ENCODE peak calls at places on chromosomes 1 and 21, in eight cellular contexts. T is HuH-7; X is ovary; A is lung; O is HFFc6; B is activated naive CD4-positive, alpha-beta T cell treated with anti-CD3 and anti-CD28 coated beads, Interleukin-2, amount 10 ng/mL, durations not matched to agents 7 days and 5 days; R is NCI-H748 treated with DMSO at 0.1 percent for 48 hours; S is left lung. W is an unnamed sample.

GRCh38 chr1:50873458-50874187 is 86.4 kb downstream of the FAF1 start:
- DNase-seq in T (no peak), X (no peak), A (peak; percentile 56), O (peak; percentile 21), B (peak; percentile 76), R (peak; percentile 46), S (no peak), W (peak; percentile 71)

GRCh38 chr1:244065960-244066388 is 14.9 kb downstream of the ZBTB18 start:
- DNase-seq in T (no peak), X (no peak), A (no peak), O (peak; percentile 45), B (no peak), R (no peak), S (no peak), W (no peak)

GRCh38 chr1:239814306-239814881 is 277.3 kb upstream of the FMN2 start:
- DNase-seq in T (no peak), X (no peak), A (no peak), O (peak; percentile 91), B (no peak), R (no peak), S (no peak), W (no peak)

GRCh38 chr1:236880209-236880608 is 85.1 kb downstream of the MTR start:
- DNase-seq in T (no peak), X (no peak), A (no peak), O (no peak), B (no peak), R (no peak), S (no peak), W (no peak)

GRCh38 chr1:40078512-40079333 is 18.3 kb downstream of the PPT1 start:
- DNase-seq in T (peak; percentile 65), X (no peak), A (peak; percentile 52), O (peak; percentile 50), B (peak; percentile 65), R (peak; percentile 98), S (no peak), W (peak; percentile 48)

GRCh38 chr21:36156815-36157670 is at the start of gene DOP1B:
- DNase-seq in T (no peak), X (no peak), A (no peak), O (no peak), B (peak; percentile 69), R (no peak), S (no peak), W (no peak)

GRCh38 chr1:89993541-89993940 is 1.4 kb upstream of the ZNF326 start:
- DNase-seq in T (no peak), X (peak; percentile 41), A (no peak), O (no peak), B (no peak), R (no peak), S (peak; percentile 71), W (no peak)

GRCh38 chr1:96880626-96881025 is 159.0 kb downstream of the PTBP2 start:
- DNase-seq in T (no peak), X (no peak), A (no peak), O (no peak), B (no peak), R (no peak), S (no peak), W (no peak)

GRCh38 chr1:55812281-55812680 is 597.1 kb upstream of the USP24 start:
- DNase-seq in T (no peak), X (no peak), A (no peak), O (no peak), B (no peak), R (no peak), S (no peak), W (no peak)

GRCh38 chr21:44510508-44511218 is 29.3 kb downstream of the KRTAP10-1 start:
- DNase-seq in T (peak; percentile 87), X (peak; percentile 46), A (peak; percentile 54), O (no peak), B (peak; percentile 85), R (peak; percentile 59), S (peak; percentile 91), W (peak; percentile 18)

GRCh38 chr1:17136145-17136544 is 16.9 kb upstream of the PADI2 start:
- DNase-seq in T (no peak), X (no peak), A (no peak), O (no peak), B (no peak), R (no peak), S (no peak), W (no peak)

GRCh38 chr1:231643333-231644237 is 17.0 kb downstream of the DISC1 start:
- DNase-seq in T (no peak), X (no peak), A (no peak), O (no peak), B (no peak), R (no peak), S (no peak), W (no peak)

GRCh38 chr21:45403133-45403824 is 1.7 kb upstream of the COL18A1 start:
- DNase-seq in T (no peak), X (peak; percentile 42), A (no peak), O (no peak), B (no peak), R (no peak), S (peak; percentile 43), W (no peak)

GRCh38 chr1:32759997-32760623 is 57.0 kb downstream of the YARS1 start:
- DNase-seq in T (no peak), X (peak; percentile 96), A (peak; percentile 96), O (no peak), B (no peak), R (no peak), S (peak; percentile 94), W (no peak)

GRCh38 chr21:43916691-43917514 is 51.9 kb downstream of the AGPAT3 start:
- DNase-seq in T (no peak), X (peak; percentile 37), A (no peak), O (no peak), B (peak; percentile 85), R (no peak), S (no peak), W (peak; percentile 17)

GRCh38 chr21:40902993-40903392 is 56.0 kb upstream of the DSCAM start:
- DNase-seq in T (no peak), X (no peak), A (no peak), O (no peak), B (no peak), R (no peak), S (no peak), W (no peak)

GRCh38 chr1:12433323-12434053 is 184.5 kb downstream of the DHRS3 start:
- DNase-seq in T (peak; percentile 29), X (peak; percentile 83), A (no peak), O (no peak), B (no peak), R (no peak), S (peak; percentile 28), W (no peak)

W was measured in Jurkat, Clone E6-1.